ENCODE peak calls at places on chromosomes 6 and 20, in seven cellular contexts. T is MM.1S, O is bronchial epithelial cell, Z is AG09319, W is lower lobe of right lung, C is LNCaP clone FGC, P is fibroblast of mammary gland. S is an unnamed sample.

GRCh38 chr20:59435496-59435895 is 135.1 kb downstream of the EDN3 start:
- DNase-seq in T (no peak), O (no peak), Z (no peak), W (no peak), C (no peak), P (no peak), S (no peak)

GRCh38 chr20:22389836-22390542 is 194.4 kb downstream of the FOXA2 start:
- DNase-seq in T (no peak), O (peak; percentile 100), Z (no peak), W (peak; percentile 69), C (no peak), P (peak; percentile 65), S (no peak)

GRCh38 chr6:125746731-125747588 is 2.5 kb upstream of the HEY2 start:
- DNase-seq in T (peak; percentile 94), O (peak; percentile 69), Z (no peak), W (peak; percentile 51), C (no peak), P (peak; percentile 35), S (peak; percentile 80)

GRCh38 chr6:169998457-169998856 is 247.0 kb downstream of the ERMARD start:
- DNase-seq in T (no peak), O (no peak), Z (no peak), W (no peak), C (no peak), P (no peak), S (no peak)

GRCh38 chr20:64191002-64191401 is 26.8 kb downstream of the MYT1 start:
- DNase-seq in T (no peak), O (no peak), Z (no peak), W (no peak), C (no peak), P (no peak), S (no peak)

GRCh38 chr6:14193524-14193923 is 76.0 kb downstream of the CD83 start:
- DNase-seq in T (no peak), O (no peak), Z (no peak), W (no peak), C (no peak), P (no peak), S (no peak)

GRCh38 chr20:63441777-63442493 is 30.5 kb downstream of the KCNQ2 start:
- DNase-seq in T (no peak), O (peak; percentile 2), Z (no peak), W (peak; percentile 58), C (no peak), P (peak; percentile 21), S (peak; percentile 60)

GRCh38 chr20:59808729-59809381 is 124.6 kb downstream of the SYCP2 start:
- DNase-seq in T (peak; percentile 85), O (no peak), Z (no peak), W (no peak), C (no peak), P (no peak), S (no peak)

GRCh38 chr6:13710552-13711383 is 867 bp downstream of the RANBP9 start:
- DNase-seq in T (peak; percentile 52), O (no peak), Z (no peak), W (peak; percentile 71), C (no peak), P (no peak), S (peak; percentile 55)

GRCh38 chr20:6053776-6054688 is at the start of gene LRRN4:
- DNase-seq in T (no peak), O (peak; percentile 89), Z (no peak), W (no peak), C (no peak), P (peak; percentile 12), S (no peak)

GRCh38 chr20:1326031-1326930 is 2.7 kb downstream of the SDCBP2 start:
- DNase-seq in T (no peak), O (peak; percentile 68), Z (no peak), W (no peak), C (no peak), P (peak; percentile 69), S (no peak)

GRCh38 chr6:127471379-127472255 is 12.4 kb upstream of the KIAA0408 start:
- DNase-seq in T (no peak), O (no peak), Z (no peak), W (no peak), C (no peak), P (no peak), S (no peak)

GRCh38 chr6:150588862-150589499 is 10.7 kb upstream of the PLEKHG1 start:
- DNase-seq in T (no peak), O (no peak), Z (no peak), W (no peak), C (no peak), P (no peak), S (no peak)

GRCh38 chr6:161353208-161353613 is 79.3 kb upstream of the AGPAT4 start:
- DNase-seq in T (no peak), O (no peak), Z (no peak), W (no peak), C (no peak), P (peak; percentile 42), S (no peak)

GRCh38 chr6:151749341-151749740 is 58.1 kb upstream of the ESR1 start:
- DNase-seq in T (no peak), O (no peak), Z (no peak), W (no peak), C (no peak), P (no peak), S (no peak)

GRCh38 chr6:123604067-123604466 is 32.7 kb downstream of the TRDN start:
- DNase-seq in T (no peak), O (no peak), Z (no peak), W (no peak), C (no peak), P (no peak), S (no peak)

GRCh38 chr20:57069442-57069841 is 197.0 kb downstream of the BMP7 start:
- DNase-seq in T (no peak), O (no peak), Z (no peak), W (no peak), C (no peak), P (no peak), S (no peak)

GRCh38 chr20:14996883-14997672 is 659.7 kb upstream of the FLRT3 start:
- DNase-seq in T (no peak), O (peak; percentile 69), Z (no peak), W (no peak), C (no peak), P (peak; percentile 16), S (no peak)

GRCh38 chr6:85677243-85677956 is 34.7 kb upstream of the SYNCRIP start:
- DNase-seq in T (no peak), O (no peak), Z (no peak), W (no peak), C (no peak), P (peak; percentile 24), S (peak; percentile 25)

GRCh38 chr20:43934833-43935232 is 20.2 kb downstream of the TOX2 start:
- DNase-seq in T (no peak), O (no peak), Z (no peak), W (no peak), C (no peak), P (no peak), S (no peak)

GRCh38 chr6:88910922-88911778 is 52.3 kb downstream of the RNGTT start:
- DNase-seq in T (no peak), O (no peak), Z (no peak), W (no peak), C (no peak), P (no peak), S (no peak)

GRCh38 chr20:9617940-9618339 is 103.5 kb downstream of the LAMP5 start:
- DNase-seq in T (peak; percentile 77), O (peak; percentile 70), Z (no peak), W (no peak), C (peak; percentile 71), P (peak; percentile 35), S (peak; percentile 35)
- TF ChIP-seq CTCF in T (peak; percentile 93), O (peak; percentile 60), Z (peak; percentile 9), W (peak; percentile 43), C (peak; percentile 97), P (peak; percentile 24), S (peak; percentile 35)

DNA sequence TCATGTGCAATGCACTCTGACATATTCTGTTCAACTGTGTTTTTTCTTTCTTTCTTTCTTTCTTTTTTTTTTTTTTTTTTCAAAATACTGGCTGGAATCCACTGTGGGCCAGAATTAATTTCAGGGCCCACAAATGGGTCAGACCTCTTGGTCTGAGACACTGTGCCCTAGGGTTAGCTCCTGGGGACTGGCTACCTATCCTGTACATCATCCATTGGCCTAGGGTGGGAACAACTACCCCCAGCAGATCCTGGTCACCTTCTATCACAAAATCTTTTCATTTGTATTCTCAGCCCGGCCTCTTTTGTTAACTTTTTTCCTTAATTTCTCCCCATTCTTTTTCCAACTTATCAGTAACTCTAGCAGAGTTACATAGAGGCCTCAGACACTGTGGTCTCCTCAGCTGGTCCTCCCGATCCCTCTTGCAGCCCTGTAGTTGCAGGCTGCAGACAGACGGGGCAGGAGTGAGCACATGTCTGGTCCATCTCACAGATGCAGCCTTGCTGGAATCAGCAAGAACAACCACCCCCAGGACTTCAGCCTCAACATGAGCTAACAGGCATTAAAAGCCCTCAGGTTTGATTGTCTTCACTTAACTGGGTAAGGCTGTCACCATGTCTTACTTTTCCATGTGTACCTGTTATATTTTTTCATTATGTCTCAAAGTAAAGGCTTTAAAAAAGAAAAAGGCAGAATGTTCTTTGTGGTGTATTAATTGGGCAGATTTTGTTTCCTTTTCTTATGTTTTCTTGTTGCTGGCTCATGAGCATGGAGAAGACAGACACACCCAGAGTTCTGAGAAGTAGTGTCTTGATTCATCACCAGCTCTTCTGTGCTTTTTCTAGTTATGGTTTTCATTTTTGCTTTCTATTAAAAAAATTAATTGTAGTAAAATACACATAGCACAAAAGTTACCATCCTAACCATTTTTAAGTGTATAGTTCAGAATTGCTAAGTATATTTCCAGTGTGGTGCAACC is 41.2 kb downstream of the TXLNB start:
- DNase-seq in T (peak; percentile 74), O (peak; percentile 66), Z (no peak), W (no peak), C (no peak), P (peak; percentile 62), S (peak; percentile 83)
- TF ChIP-seq CTCF in T (peak; percentile 89), O (peak; percentile 70), Z (peak; percentile 56), W (peak; percentile 62), C (peak; percentile 53), P (peak; percentile 79), S (peak; percentile 75)

GRCh38 chr6:102793752-102794151 is 1400.2 kb downstream of the GRIK2 start:
- DNase-seq in T (no peak), O (no peak), Z (no peak), W (no peak), C (no peak), P (no peak), S (no peak)

GRCh38 chr6:102799051-102799450 is 1405.5 kb downstream of the GRIK2 start:
- DNase-seq in T (no peak), O (no peak), Z (no peak), W (no peak), C (no peak), P (no peak), S (no peak)

GRCh38 chr6:102798631-102799030 is 1405.1 kb downstream of the GRIK2 start:
- DNase-seq in T (no peak), O (no peak), Z (no peak), W (no peak), C (no peak), P (no peak), S (no peak)
- TF ChIP-seq CTCF in T (no peak), O (peak; percentile 9), Z (no peak), W (no peak), C (no peak), P (no peak), S (no peak)

GRCh38 chr6:31592396-31592771 is 422 bp downstream of the NCR3 start:
- DNase-seq in T (no peak), O (no peak), Z (no peak), W (no peak), C (no peak), P (no peak), S (no peak)

DNA sequence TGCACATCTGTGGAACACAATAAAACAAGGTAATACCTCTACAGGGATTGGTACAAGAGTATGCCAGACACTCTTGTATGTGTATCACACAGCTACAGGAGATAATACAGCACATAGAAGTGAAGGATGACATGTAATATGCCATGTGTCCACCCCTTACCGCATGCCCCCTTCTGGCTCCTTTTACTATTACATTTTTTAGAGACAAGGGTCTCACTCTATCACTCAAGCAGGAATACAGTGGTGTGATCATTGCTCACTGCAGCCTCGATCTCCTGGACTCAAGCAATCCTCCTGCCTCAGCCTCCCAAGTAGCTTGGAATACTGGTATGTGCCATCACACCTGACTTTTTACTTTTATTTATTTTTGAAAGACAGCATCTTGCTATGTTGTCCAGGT is 4.2 kb upstream of the NCR3 start:
- DNase-seq in T (peak; percentile 30), O (no peak), Z (no peak), W (no peak), C (no peak), P (peak; percentile 38), S (peak; percentile 77)
- TF ChIP-seq CTCF in T (peak; percentile 48), O (peak; percentile 16), Z (peak; percentile 28), W (peak; percentile 44), C (peak; percentile 13), P (peak; percentile 50), S (peak; percentile 54)

S was measured in GM12865.